ENCODE peak calls at places on chromosomes 6 and 20, in ten cellular contexts. One of them, this sample, is unnamed. For H3K27me3, the result is how much of the 10 kb centered on the place peaks cover.

GRCh38 chr6:42281570-42281969 is 63.9 kb upstream of the MRPS10 start:
- DNase-seq in lower lobe of right lung: no peak
- DNase-seq in right atrium auricular region: no peak
- DNase-seq in suprapubic skin: no peak
- DNase-seq in IMR-90: no peak
- DNase-seq in fibroblast of lung: no peak
- DNase-seq in PC-9: no peak
- DNase-seq in pancreas: no peak
- DNase-seq in PC-3: no peak
- DNase-seq in BE2C: no peak
- DNase-seq in this sample: no peak

GRCh38 chr6:156791261-156791850 is 14.2 kb downstream of the ARID1B start:
- DNase-seq in BE2C: peak
- DNase-seq in suprapubic skin: no peak
- DNase-seq in PC-9: no peak
- DNase-seq in right atrium auricular region: no peak
- DNase-seq in pancreas: no peak
- DNase-seq in IMR-90: peak
- DNase-seq in lower lobe of right lung: no peak
- DNase-seq in PC-3: no peak
- DNase-seq in fibroblast of lung: peak
- DNase-seq in this sample: peak

GRCh38 chr6:40295251-40295949 is 291.8 kb downstream of the LRFN2 start:
- DNase-seq in fibroblast of lung: no peak
- DNase-seq in PC-9: no peak
- DNase-seq in PC-3: no peak
- DNase-seq in suprapubic skin: no peak
- DNase-seq in lower lobe of right lung: no peak
- DNase-seq in right atrium auricular region: no peak
- DNase-seq in IMR-90: no peak
- DNase-seq in BE2C: no peak
- DNase-seq in pancreas: no peak
- DNase-seq in this sample: peak

GRCh38 chr20:34997774-34998173 is 42.1 kb downstream of the MYH7B start:
- DNase-seq in suprapubic skin: no peak
- DNase-seq in PC-9: no peak
- DNase-seq in fibroblast of lung: no peak
- DNase-seq in IMR-90: no peak
- DNase-seq in BE2C: no peak
- DNase-seq in PC-3: no peak
- DNase-seq in right atrium auricular region: no peak
- DNase-seq in pancreas: no peak
- DNase-seq in lower lobe of right lung: no peak
- DNase-seq in this sample: no peak

GRCh38 chr6:33632603-33633039 is 11.5 kb downstream of the ITPR3 start:
- DNase-seq in PC-3: peak
- DNase-seq in PC-9: no peak
- DNase-seq in lower lobe of right lung: peak
- DNase-seq in fibroblast of lung: no peak
- DNase-seq in right atrium auricular region: no peak
- DNase-seq in IMR-90: no peak
- DNase-seq in pancreas: peak
- DNase-seq in suprapubic skin: no peak
- DNase-seq in BE2C: peak
- DNase-seq in this sample: peak

GRCh38 chr6:35503534-35503933 is 6.7 kb upstream of the TEAD3 start:
- DNase-seq in fibroblast of lung: no peak
- DNase-seq in BE2C: no peak
- DNase-seq in right atrium auricular region: no peak
- DNase-seq in lower lobe of right lung: no peak
- DNase-seq in PC-9: no peak
- DNase-seq in PC-3: no peak
- DNase-seq in pancreas: no peak
- DNase-seq in IMR-90: no peak
- DNase-seq in suprapubic skin: no peak
- DNase-seq in this sample: no peak

GRCh38 chr20:36469973-36470372 is 71.3 kb upstream of the MYL9 start:
- DNase-seq in fibroblast of lung: no peak
- DNase-seq in right atrium auricular region: no peak
- DNase-seq in IMR-90: no peak
- DNase-seq in pancreas: no peak
- DNase-seq in suprapubic skin: no peak
- DNase-seq in lower lobe of right lung: no peak
- DNase-seq in PC-9: no peak
- DNase-seq in PC-3: no peak
- DNase-seq in BE2C: no peak
- DNase-seq in this sample: no peak

GRCh38 chr6:125533710-125534397 is 215.6 kb upstream of the HEY2 start:
- DNase-seq in fibroblast of lung: no peak
- DNase-seq in PC-3: no peak
- DNase-seq in right atrium auricular region: no peak
- DNase-seq in suprapubic skin: no peak
- DNase-seq in BE2C: no peak
- DNase-seq in PC-9: no peak
- DNase-seq in pancreas: no peak
- DNase-seq in lower lobe of right lung: no peak
- DNase-seq in IMR-90: no peak
- DNase-seq in this sample: no peak

GRCh38 chr6:96878101-96878500 is 19.6 kb downstream of the NDUFAF4 start:
- DNase-seq in suprapubic skin: no peak
- DNase-seq in pancreas: no peak
- DNase-seq in PC-3: no peak
- DNase-seq in BE2C: no peak
- DNase-seq in lower lobe of right lung: no peak
- DNase-seq in fibroblast of lung: peak
- DNase-seq in PC-9: no peak
- DNase-seq in IMR-90: peak
- DNase-seq in right atrium auricular region: no peak
- DNase-seq in this sample: no peak

GRCh38 chr6:36823421-36824096 is 15.7 kb downstream of the CPNE5 start:
- DNase-seq in BE2C: no peak
- DNase-seq in PC-3: no peak
- DNase-seq in lower lobe of right lung: no peak
- DNase-seq in PC-9: no peak
- DNase-seq in suprapubic skin: no peak
- DNase-seq in pancreas: no peak
- DNase-seq in right atrium auricular region: no peak
- DNase-seq in fibroblast of lung: no peak
- DNase-seq in IMR-90: no peak
- DNase-seq in this sample: no peak

GRCh38 chr20:19397676-19398075 is 185.2 kb downstream of the SLC24A3 start:
- DNase-seq in lower lobe of right lung: no peak
- DNase-seq in PC-9: no peak
- DNase-seq in IMR-90: no peak
- DNase-seq in pancreas: no peak
- DNase-seq in fibroblast of lung: no peak
- DNase-seq in suprapubic skin: no peak
- DNase-seq in right atrium auricular region: no peak
- DNase-seq in PC-3: no peak
- DNase-seq in BE2C: no peak
- DNase-seq in this sample: peak

GRCh38 chr6:617485-618100 is 39.3 kb downstream of the HUS1B start:
- DNase-seq in PC-3: peak
- DNase-seq in fibroblast of lung: no peak
- DNase-seq in BE2C: no peak
- DNase-seq in lower lobe of right lung: no peak
- DNase-seq in PC-9: peak
- DNase-seq in IMR-90: no peak
- DNase-seq in pancreas: no peak
- DNase-seq in suprapubic skin: no peak
- DNase-seq in right atrium auricular region: no peak
- DNase-seq in this sample: no peak
- H3K4me3 ChIP-seq in PC-3: no peak
- H3K4me3 ChIP-seq in fibroblast of lung: no peak
- H3K4me3 ChIP-seq in BE2C: no peak
- H3K4me3 ChIP-seq in lower lobe of right lung: no peak
- H3K4me3 ChIP-seq in PC-9: no peak
- H3K4me3 ChIP-seq in IMR-90: no peak
- H3K4me3 ChIP-seq in pancreas: no peak
- H3K4me3 ChIP-seq in suprapubic skin: no peak
- H3K4me3 ChIP-seq in right atrium auricular region: no peak
- H3K4me3 ChIP-seq in this sample: no peak

GRCh38 chr6:108174371-108175175 is 8.8 kb downstream of the NR2E1 start:
- DNase-seq in fibroblast of lung: peak
- DNase-seq in IMR-90: peak
- DNase-seq in right atrium auricular region: no peak
- DNase-seq in PC-3: no peak
- DNase-seq in PC-9: no peak
- DNase-seq in BE2C: no peak
- DNase-seq in suprapubic skin: no peak
- DNase-seq in pancreas: no peak
- DNase-seq in lower lobe of right lung: no peak
- DNase-seq in this sample: no peak

GRCh38 chr6:108170607-108171290 is 4.9 kb downstream of the NR2E1 start:
- DNase-seq in suprapubic skin: no peak
- DNase-seq in PC-9: no peak
- DNase-seq in right atrium auricular region: no peak
- DNase-seq in fibroblast of lung: no peak
- DNase-seq in pancreas: no peak
- DNase-seq in PC-3: no peak
- DNase-seq in IMR-90: no peak
- DNase-seq in BE2C: no peak
- DNase-seq in lower lobe of right lung: no peak
- DNase-seq in this sample: no peak

GRCh38 chr6:108171291-108171917 is 5.6 kb downstream of the NR2E1 start:
- DNase-seq in PC-3: no peak
- DNase-seq in IMR-90: no peak
- DNase-seq in suprapubic skin: no peak
- DNase-seq in pancreas: no peak
- DNase-seq in PC-9: no peak
- DNase-seq in fibroblast of lung: no peak
- DNase-seq in right atrium auricular region: no peak
- DNase-seq in BE2C: no peak
- DNase-seq in lower lobe of right lung: no peak
- DNase-seq in this sample: no peak

GRCh38 chr6:108169801-108170606 is 4.2 kb downstream of the NR2E1 start:
- DNase-seq in lower lobe of right lung: no peak
- DNase-seq in IMR-90: no peak
- DNase-seq in pancreas: no peak
- DNase-seq in BE2C: no peak
- DNase-seq in fibroblast of lung: no peak
- DNase-seq in right atrium auricular region: no peak
- DNase-seq in suprapubic skin: no peak
- DNase-seq in PC-9: no peak
- DNase-seq in PC-3: no peak
- DNase-seq in this sample: no peak

DNA sequence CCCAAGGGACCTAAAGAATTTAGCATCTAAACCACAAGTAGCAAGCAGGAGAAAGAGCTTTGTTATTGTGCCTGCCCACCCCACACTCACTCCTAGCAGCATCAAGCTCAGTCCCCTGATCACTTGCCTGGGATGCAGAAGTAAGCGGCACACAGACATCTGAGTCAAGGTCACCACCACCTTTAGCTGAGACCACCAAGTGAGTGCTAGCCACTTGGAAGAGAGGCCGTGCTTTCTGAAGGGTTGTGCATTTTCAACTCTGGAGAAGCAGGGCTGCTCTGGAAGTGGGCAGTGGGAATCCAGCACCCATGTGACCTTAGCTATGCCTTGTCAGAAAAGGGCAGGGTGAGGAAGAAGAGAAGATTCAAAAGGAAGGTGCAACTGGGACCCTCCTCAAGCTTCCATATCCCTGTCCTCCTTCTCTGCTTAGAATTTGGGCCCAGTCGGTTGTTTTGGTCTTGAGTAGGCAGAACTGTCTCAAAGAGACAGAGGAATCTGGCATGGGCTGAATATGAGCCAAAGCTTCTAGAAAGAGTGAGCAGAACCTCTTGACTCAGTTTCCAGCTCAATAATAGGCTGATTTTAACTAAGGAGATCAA is 6.2 kb downstream of the NR2E1 start:
- DNase-seq in fibroblast of lung: no peak
- DNase-seq in lower lobe of right lung: no peak
- DNase-seq in pancreas: no peak
- DNase-seq in IMR-90: no peak
- DNase-seq in BE2C: no peak
- DNase-seq in suprapubic skin: no peak
- DNase-seq in right atrium auricular region: no peak
- DNase-seq in PC-3: no peak
- DNase-seq in PC-9: no peak
- DNase-seq in this sample: no peak
- H3K27me3 ChIP-seq in fibroblast of lung: half or more
- H3K27me3 ChIP-seq in lower lobe of right lung: half or more
- H3K27me3 ChIP-seq in pancreas: under half
- H3K27me3 ChIP-seq in IMR-90: half or more
- H3K27me3 ChIP-seq in BE2C: half or more
- H3K27me3 ChIP-seq in suprapubic skin: half or more
- H3K27me3 ChIP-seq in right atrium auricular region: half or more
- H3K27me3 ChIP-seq in PC-3: under half
- H3K27me3 ChIP-seq in PC-9: under half
- H3K27me3 ChIP-seq in this sample: half or more

DNA sequence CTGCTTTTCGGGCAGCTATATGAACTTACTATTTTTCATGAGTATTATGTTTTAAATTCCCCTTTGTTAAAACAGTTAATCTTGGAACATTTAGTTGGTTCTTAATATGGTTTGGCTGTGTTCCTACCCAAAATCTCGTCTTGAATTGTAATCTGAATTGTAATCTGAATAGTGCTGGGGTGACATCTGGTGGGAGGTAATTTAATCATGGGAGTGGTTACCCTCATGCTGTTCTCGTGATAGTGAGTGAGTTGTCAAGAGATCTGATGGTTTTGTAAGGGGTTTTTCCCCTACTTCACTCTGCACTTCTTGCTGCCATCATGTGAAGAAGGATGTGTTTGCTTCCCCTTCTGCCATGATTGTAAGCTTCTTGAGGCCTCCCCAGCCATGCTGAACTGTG is 305.4 kb upstream of the MAP3K7 start:
- DNase-seq in BE2C: no peak
- DNase-seq in IMR-90: no peak
- DNase-seq in fibroblast of lung: no peak
- DNase-seq in PC-3: no peak
- DNase-seq in suprapubic skin: no peak
- DNase-seq in lower lobe of right lung: no peak
- DNase-seq in PC-9: no peak
- DNase-seq in pancreas: no peak
- DNase-seq in right atrium auricular region: no peak
- DNase-seq in this sample: peak
- TF ChIP-seq CTCF in BE2C: no peak
- TF ChIP-seq CTCF in IMR-90: no peak
- TF ChIP-seq CTCF in fibroblast of lung: no peak
- TF ChIP-seq CTCF in PC-3: no peak
- TF ChIP-seq CTCF in suprapubic skin: no peak
- TF ChIP-seq CTCF in lower lobe of right lung: no peak
- TF ChIP-seq CTCF in PC-9: no peak
- TF ChIP-seq CTCF in pancreas: no peak
- TF ChIP-seq CTCF in right atrium auricular region: no peak
- TF ChIP-seq CTCF in this sample: peak

GRCh38 chr6:86255973-86256372 is 613.3 kb upstream of the SYNCRIP start:
- DNase-seq in lower lobe of right lung: no peak
- DNase-seq in PC-3: no peak
- DNase-seq in pancreas: no peak
- DNase-seq in fibroblast of lung: no peak
- DNase-seq in BE2C: no peak
- DNase-seq in right atrium auricular region: no peak
- DNase-seq in IMR-90: no peak
- DNase-seq in PC-9: no peak
- DNase-seq in suprapubic skin: no peak
- DNase-seq in this sample: no peak

GRCh38 chr6:86251106-86251505 is 608.4 kb upstream of the SYNCRIP start:
- DNase-seq in IMR-90: no peak
- DNase-seq in PC-3: no peak
- DNase-seq in BE2C: no peak
- DNase-seq in pancreas: no peak
- DNase-seq in fibroblast of lung: no peak
- DNase-seq in suprapubic skin: no peak
- DNase-seq in right atrium auricular region: no peak
- DNase-seq in PC-9: no peak
- DNase-seq in lower lobe of right lung: no peak
- DNase-seq in this sample: no peak

GRCh38 chr6:86256615-86257187 is 614.0 kb upstream of the SYNCRIP start:
- DNase-seq in BE2C: no peak
- DNase-seq in PC-9: no peak
- DNase-seq in PC-3: no peak
- DNase-seq in right atrium auricular region: no peak
- DNase-seq in suprapubic skin: no peak
- DNase-seq in fibroblast of lung: no peak
- DNase-seq in lower lobe of right lung: no peak
- DNase-seq in IMR-90: no peak
- DNase-seq in pancreas: no peak
- DNase-seq in this sample: no peak
- H3K4me3 ChIP-seq in BE2C: no peak
- H3K4me3 ChIP-seq in PC-9: no peak
- H3K4me3 ChIP-seq in PC-3: no peak
- H3K4me3 ChIP-seq in right atrium auricular region: no peak
- H3K4me3 ChIP-seq in suprapubic skin: no peak
- H3K4me3 ChIP-seq in fibroblast of lung: no peak
- H3K4me3 ChIP-seq in lower lobe of right lung: no peak
- H3K4me3 ChIP-seq in IMR-90: no peak
- H3K4me3 ChIP-seq in pancreas: no peak
- H3K4me3 ChIP-seq in this sample: no peak